ENCODE peak calls at places on chromosomes 12 and 14, in eight cellular contexts. E, G, C, L, R, H, Q and U are unnamed samples.

GRCh38 chr12:23611320-23611719 is 338.1 kb downstream of the SOX5 start:
- DNase-seq in H (no peak), L (peak; percentile 17), Q (peak; percentile 3), G (no peak), C (no peak), R (no peak), E (no peak), U (peak; percentile 4)

GRCh38 chr14:91204657-91205056 is 39.8 kb downstream of the GPR68 start:
- DNase-seq in H (no peak), Q (no peak), L (no peak), R (no peak), E (no peak), G (no peak), C (no peak), U (no peak)

GRCh38 chr12:29148958-29149690 is at the start of gene FAR2:
- DNase-seq in R (peak; percentile 67), L (peak; percentile 52), Q (no peak), E (peak; percentile 15), C (peak; percentile 35), G (peak; percentile 52), H (no peak), U (peak; percentile 20)

GRCh38 chr12:94255428-94255827 is 107.1 kb downstream of the PLXNC1 start:
- DNase-seq in C (no peak), L (no peak), Q (no peak), E (no peak), R (no peak), G (no peak), H (no peak), U (no peak)

GRCh38 chr12:24780969-24781368 is 167.9 kb downstream of the BCAT1 start:
- DNase-seq in Q (no peak), R (no peak), E (no peak), H (peak; percentile 27), C (no peak), G (peak; percentile 18), L (peak; percentile 16), U (no peak)

GRCh38 chr12:109137055-109137454 is 20.7 kb downstream of the ACACB start:
- DNase-seq in Q (no peak), R (no peak), L (no peak), E (no peak), G (no peak), H (no peak), C (no peak), U (no peak)

GRCh38 chr14:104731249-104731924 is 7.4 kb downstream of the ADSS1 start:
- DNase-seq in E (no peak), R (peak; percentile 76), L (no peak), G (no peak), Q (no peak), H (peak; percentile 25), C (no peak), U (no peak)

GRCh38 chr14:104395941-104396681 is 183.5 kb upstream of the C14orf180 start:
- DNase-seq in C (no peak), G (no peak), Q (no peak), H (peak; percentile 13), E (no peak), R (peak; percentile 28), L (no peak), U (peak; percentile 46)

GRCh38 chr14:44803239-44803905 is 158.4 kb downstream of the KLHL28 start:
- DNase-seq in C (no peak), G (peak; percentile 35), R (no peak), H (peak; percentile 45), E (no peak), L (peak; percentile 66), Q (no peak), U (peak; percentile 66)

GRCh38 chr12:54195736-54196347 is 7.1 kb upstream of the SMUG1 start:
- DNase-seq in G (peak; percentile 24), E (no peak), R (no peak), Q (no peak), C (no peak), H (peak; percentile 43), L (peak; percentile 40), U (peak; percentile 51)

GRCh38 chr14:76647699-76648298 is 113.5 kb upstream of the VASH1 start:
- DNase-seq in Q (peak; percentile 23), R (peak; percentile 62), L (peak; percentile 52), E (peak; percentile 19), H (peak; percentile 65), G (peak; percentile 70), C (peak; percentile 36), U (peak; percentile 75)

GRCh38 chr12:81330480-81330879 is 252.6 kb downstream of the ACSS3 start:
- DNase-seq in G (no peak), L (no peak), C (no peak), H (no peak), Q (no peak), E (no peak), R (no peak), U (peak; percentile 11)

GRCh38 chr14:102590667-102591099 is 1.8 kb upstream of the RCOR1 start:
- DNase-seq in L (peak; percentile 28), E (peak; percentile 45), G (peak; percentile 29), Q (no peak), C (peak; percentile 47), H (peak; percentile 74), R (peak; percentile 83), U (peak; percentile 64)

GRCh38 chr12:107684029-107684790 is 1.4 kb upstream of the PWP1 start:
- DNase-seq in G (no peak), H (no peak), Q (no peak), C (no peak), L (peak; percentile 32), R (no peak), E (no peak), U (no peak)

GRCh38 chr12:41277019-41277770 is 89.1 kb downstream of the PDZRN4 start:
- DNase-seq in R (no peak), C (peak; percentile 28), H (peak; percentile 70), E (no peak), Q (peak; percentile 6), G (peak; percentile 48), L (peak; percentile 40), U (peak; percentile 52)

GRCh38 chr12:43308776-43309175 is 243.2 kb downstream of the ADAMTS20 start:
- DNase-seq in Q (no peak), G (no peak), R (no peak), L (no peak), C (no peak), E (no peak), H (no peak), U (no peak)

GRCh38 chr14:59707778-59708635 is 131.4 kb upstream of the CCDC175 start:
- DNase-seq in L (peak; percentile 23), R (no peak), E (no peak), C (no peak), Q (no peak), G (no peak), H (no peak), U (peak; percentile 61)

GRCh38 chr12:131327521-131328488 is 374.1 kb downstream of the ADGRD1 start:
- DNase-seq in G (no peak), H (no peak), C (no peak), Q (no peak), E (no peak), L (no peak), R (peak; percentile 73), U (no peak)
- TF ChIP-seq CTCF in G (no peak), H (no peak), C (no peak), Q (no peak), E (no peak), L (no peak), R (peak; percentile 54), U (no peak)

GRCh38 chr14:89841855-89842254 is 112.7 kb downstream of the EFCAB11 start:
- DNase-seq in L (no peak), Q (no peak), E (no peak), C (no peak), R (peak; percentile 56), G (no peak), H (no peak), U (no peak)
- TF ChIP-seq CTCF in L (no peak), Q (no peak), E (no peak), C (no peak), R (peak; percentile 62), G (no peak), H (no peak), U (no peak)

DNA sequence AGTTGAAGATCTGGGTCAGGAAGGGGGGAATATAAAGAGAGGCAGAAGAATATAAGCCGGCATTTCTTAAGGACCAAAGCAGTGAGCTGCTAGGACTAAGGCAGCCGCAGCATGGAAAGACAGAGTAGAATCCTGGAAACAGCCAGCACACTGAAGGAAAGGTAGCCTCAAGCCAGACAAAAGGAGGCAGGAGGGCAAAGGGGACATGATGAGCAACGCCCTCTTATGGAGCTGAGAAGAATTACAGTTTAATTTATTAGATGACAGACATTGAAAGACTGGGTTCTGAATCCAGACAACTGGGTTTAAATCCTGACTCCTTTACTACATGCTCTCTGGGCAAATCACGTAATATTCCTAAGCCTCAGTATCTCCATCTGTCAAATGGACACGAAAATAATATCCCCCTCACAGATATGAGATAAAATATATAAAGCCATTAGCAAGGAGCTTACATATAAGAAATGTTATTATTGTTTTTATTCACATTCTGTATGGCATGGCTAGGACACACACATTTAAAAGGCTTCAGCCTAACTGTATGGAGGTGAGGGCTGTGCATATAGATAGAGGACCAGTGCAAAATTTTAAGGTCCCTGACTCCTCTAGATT is 8.1 kb upstream of the PCED1B start:
- DNase-seq in R (peak; percentile 75), Q (no peak), L (no peak), C (no peak), E (no peak), H (peak; percentile 37), G (no peak), U (peak; percentile 44)
- TF ChIP-seq CTCF in R (peak; percentile 77), Q (peak; percentile 37), L (peak; percentile 54), C (peak; percentile 60), E (peak; percentile 33), H (peak; percentile 82), G (peak; percentile 38), U (peak; percentile 29)

GRCh38 chr14:54339771-54340170 is 57.0 kb upstream of the CDKN3 start:
- DNase-seq in G (no peak), Q (no peak), L (no peak), H (no peak), C (no peak), R (no peak), E (no peak), U (no peak)

GRCh38 chr14:54342806-54343205 is 54.0 kb upstream of the CDKN3 start:
- DNase-seq in L (no peak), C (no peak), R (no peak), G (no peak), H (no peak), Q (no peak), E (no peak), U (no peak)

GRCh38 chr14:54335569-54336155 is 61.1 kb upstream of the CDKN3 start:
- DNase-seq in G (no peak), L (no peak), H (no peak), Q (no peak), C (no peak), E (no peak), R (no peak), U (no peak)

GRCh38 chr14:54337314-54337713 is 59.5 kb upstream of the CDKN3 start:
- DNase-seq in L (no peak), H (no peak), E (no peak), R (no peak), C (no peak), Q (no peak), G (no peak), U (no peak)

DNA sequence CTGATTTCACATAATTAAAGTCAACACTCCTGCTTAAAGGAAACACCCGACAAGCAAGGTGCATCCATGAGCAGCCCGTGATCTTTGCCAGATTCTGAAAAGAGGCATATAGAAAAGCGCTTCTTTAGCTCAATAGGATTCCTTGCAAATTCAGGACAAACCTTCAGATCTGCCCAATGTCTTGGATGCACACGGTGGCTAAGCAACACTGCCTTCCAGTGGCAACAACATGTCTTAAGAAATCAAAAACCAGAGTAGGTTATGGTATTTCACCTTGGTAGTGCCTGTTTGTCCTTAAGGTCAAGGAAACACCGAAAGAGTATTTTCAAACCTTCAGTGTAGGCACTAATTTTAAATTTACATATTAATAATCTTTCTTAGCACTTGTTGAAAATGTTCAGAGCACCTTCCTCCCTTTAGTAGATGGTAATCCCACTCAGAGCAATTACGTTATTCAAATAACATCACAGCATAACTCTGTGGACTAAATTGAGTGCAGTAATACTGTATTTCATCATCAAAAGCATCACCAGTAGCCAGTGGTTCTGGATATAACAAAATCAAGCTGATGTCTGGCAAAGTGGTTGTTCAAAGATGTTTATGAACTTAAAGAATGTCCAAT is 58.0 kb upstream of the CDKN3 start:
- DNase-seq in G (peak; percentile 34), L (peak; percentile 73), C (no peak), E (no peak), R (no peak), Q (peak; percentile 15), H (no peak), U (peak; percentile 67)
- TF ChIP-seq CTCF in G (peak; percentile 43), L (peak; percentile 78), C (peak; percentile 59), E (no peak), R (peak; percentile 67), Q (peak; percentile 55), H (peak; percentile 52), U (peak; percentile 69)